ENCODE peak calls at places on chromosomes 12 and 14, in four cellular contexts. M is GM23338, L is SK-N-SH, O is GM23248. I is an unnamed sample.

GRCh38 chr14:75519826-75520692 is 2.2 kb upstream of the BATF start:
- DNase-seq in O (peak; percentile 51), L (no peak), M (no peak), I (no peak)

GRCh38 chr12:81992461-81992860 is 233.3 kb upstream of the PPFIA2 start:
- DNase-seq in O (peak; percentile 5), M (peak; percentile 56), L (peak; percentile 13), I (peak; percentile 26)

GRCh38 chr12:109291531-109292341 is 17.3 kb downstream of the FOXN4 start:
- DNase-seq in L (peak; percentile 95), O (peak; percentile 56), M (peak; percentile 92), I (peak; percentile 70)

GRCh38 chr12:124520258-124520657 is 47.2 kb downstream of the NCOR2 start:
- DNase-seq in L (no peak), O (peak; percentile 32), M (no peak), I (no peak)

GRCh38 chr12:78403136-78403535 is 461.4 kb upstream of the SYT1 start:
- DNase-seq in O (peak; percentile 67), M (no peak), L (peak; percentile 16), I (no peak)

GRCh38 chr14:91114079-91115065 is 499 bp downstream of the DGLUCY start:
- DNase-seq in M (peak; percentile 94), L (peak; percentile 29), O (peak; percentile 75), I (peak; percentile 75)

GRCh38 chr14:88706425-88706824 is 86.3 kb downstream of the EML5 start:
- DNase-seq in M (no peak), L (no peak), O (peak; percentile 67), I (no peak)

GRCh38 chr12:46944104-46944503 is 118.3 kb upstream of the SLC38A4 start:
- DNase-seq in L (no peak), O (peak; percentile 85), M (no peak), I (peak; percentile 47)

GRCh38 chr12:113325938-113326337 is 9.0 kb downstream of the SLC8B1 start:
- DNase-seq in O (peak; percentile 55), M (no peak), L (no peak), I (no peak)

GRCh38 chr12:132182206-132182710 is 38.0 kb downstream of the NOC4L start:
- DNase-seq in M (no peak), L (no peak), O (no peak), I (no peak)

GRCh38 chr14:66099451-66099850 is 386.7 kb upstream of the CCDC196 start:
- DNase-seq in M (no peak), O (no peak), L (no peak), I (no peak)

GRCh38 chr12:113359133-113359938 is 949 bp downstream of the PLBD2 start:
- DNase-seq in O (peak; percentile 52), M (no peak), L (no peak), I (no peak)

GRCh38 chr14:36254020-36254614 is 66.3 kb downstream of the MBIP start:
- DNase-seq in L (no peak), O (peak; percentile 35), M (peak; percentile 76), I (peak; percentile 30)

GRCh38 chr12:107449891-107450290 is 235.7 kb upstream of the PWP1 start:
- DNase-seq in L (no peak), O (peak; percentile 60), M (no peak), I (no peak)

GRCh38 chr14:64702493-64703392 is 1.5 kb upstream of the PLEKHG3 start:
- DNase-seq in L (no peak), M (peak; percentile 98), O (no peak), I (peak; percentile 84)

GRCh38 chr12:119679490-119679889 is 11.6 kb downstream of the PRKAB1 start:
- DNase-seq in L (no peak), M (no peak), O (no peak), I (no peak)

GRCh38 chr12:128047266-128048060 is 219.5 kb upstream of the TMEM132C start:
- DNase-seq in M (no peak), O (no peak), L (no peak), I (no peak)

GRCh38 chr14:92998957-92999356 is 76.0 kb downstream of the CHGA start:
- DNase-seq in O (no peak), M (no peak), L (no peak), I (no peak)

GRCh38 chr14:60645191-60645590 is 4.1 kb downstream of the SIX1 start:
- DNase-seq in O (peak; percentile 37), L (no peak), M (no peak), I (no peak)

GRCh38 chr12:124289634-124290600 is 5.0 kb upstream of the RFLNA start:
- DNase-seq in M (no peak), O (peak; percentile 85), L (peak; percentile 77), I (no peak)

GRCh38 chr14:72792051-72792788 is 101.7 kb downstream of the DPF3 start:
- DNase-seq in O (no peak), L (no peak), M (no peak), I (no peak)

GRCh38 chr12:45216297-45216982 is 545 bp downstream of the ANO6 start:
- DNase-seq in M (peak; percentile 84), L (peak; percentile 75), O (peak; percentile 73), I (peak; percentile 70)

GRCh38 chr12:2467447-2468195 is 327.1 kb upstream of the FKBP4 start:
- DNase-seq in O (no peak), L (no peak), M (no peak), I (no peak)

GRCh38 chr12:95663525-95663924 is 112.2 kb upstream of the USP44 start:
- DNase-seq in L (no peak), O (peak; percentile 24), M (no peak), I (no peak)
- TF ChIP-seq EZH2phosphoT487 in L (no peak), O (no peak), M (no peak), I (no peak)

DNA sequence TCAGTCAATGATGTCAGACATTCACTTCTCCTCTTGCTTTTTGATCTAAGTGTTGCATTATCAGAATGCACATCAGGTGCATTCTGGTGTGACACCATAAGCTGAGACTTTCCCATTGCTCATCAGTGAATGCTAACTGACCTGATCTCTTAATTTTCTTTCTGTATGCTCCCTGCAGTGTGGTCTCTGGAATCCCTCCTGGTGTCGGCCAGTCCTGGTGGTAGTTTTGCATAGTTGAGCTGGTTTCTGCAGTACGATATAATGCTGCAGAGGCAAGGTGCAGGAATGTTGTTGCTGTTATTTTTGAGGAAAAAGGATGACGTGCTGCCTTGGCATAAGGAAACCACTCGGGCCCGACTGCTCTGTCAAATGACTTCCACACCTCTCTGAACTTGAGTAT is 11.0 kb upstream of the SRP54 start:
- DNase-seq in L (no peak), O (no peak), M (no peak), I (no peak)
- H4K20me1 ChIP-seq in L (no peaks in the 10 kb centered on the region), O (no peaks in the 10 kb centered on the region), M (peaks cover 10% of the 10 kb centered on the region), I (peaks cover 3% of the 10 kb centered on the region)

GRCh38 chr12:106135075-106135474 is 3.7 kb downstream of the NUAK1 start:
- DNase-seq in L (no peak), M (no peak), O (no peak), I (no peak)

GRCh38 chr12:106131671-106132070 is 7.1 kb downstream of the NUAK1 start:
- DNase-seq in M (no peak), O (peak; percentile 42), L (peak; percentile 29), I (no peak)

GRCh38 chr12:106132175-106133135 is 6.3 kb downstream of the NUAK1 start:
- DNase-seq in O (no peak), M (no peak), L (no peak), I (no peak)

GRCh38 chr12:106134294-106134949 is 4.3 kb downstream of the NUAK1 start:
- DNase-seq in M (no peak), O (no peak), L (no peak), I (no peak)

GRCh38 chr12:106133136-106134087 is 5.3 kb downstream of the NUAK1 start:
- DNase-seq in O (peak; percentile 67), M (peak; percentile 92), L (no peak), I (no peak)
- TF ChIP-seq EZH2phosphoT487 in O (no peak), M (no peak), L (no peak), I (no peak)

DNA sequence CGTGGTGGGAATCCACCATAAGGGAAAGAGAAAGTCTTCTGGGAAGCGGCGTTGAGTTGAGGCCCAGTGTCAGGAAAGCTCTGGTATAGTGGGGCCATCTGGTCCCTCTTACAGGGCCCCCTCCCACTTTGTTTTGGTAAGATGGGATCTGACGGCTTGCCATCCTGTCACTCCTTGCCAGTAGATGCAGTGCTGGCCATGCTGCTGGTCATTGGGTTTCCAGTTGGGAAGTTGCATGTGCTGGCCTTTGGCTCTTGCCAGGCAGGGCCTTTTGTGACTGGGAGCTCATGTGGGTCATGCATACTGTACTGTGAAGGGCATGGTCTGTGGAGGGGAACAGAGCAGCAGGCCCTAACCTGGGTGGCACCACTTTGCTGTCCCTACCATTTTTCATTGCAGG is 3.8 kb downstream of the TRAF3 start:
- DNase-seq in O (no peak), L (no peak), M (no peak), I (no peak)
- H4K20me1 ChIP-seq in O (peaks cover 5% of the 10 kb centered on the region), L (peaks cover 70% of the 10 kb centered on the region), M (no peaks in the 10 kb centered on the region), I (peaks cover 3% of the 10 kb centered on the region)

GRCh38 chr12:79409562-79409961 is 281.2 kb downstream of the PAWR start:
- DNase-seq in O (peak; percentile 70), L (no peak), M (no peak), I (peak; percentile 6)
- TF ChIP-seq EZH2phosphoT487 in O (no peak), L (no peak), M (no peak), I (no peak)

GRCh38 chr14:53148612-53149202 is 4.4 kb downstream of the DDHD1 start:
- DNase-seq in L (no peak), O (peak; percentile 29), M (no peak), I (no peak)
- H4K20me1 ChIP-seq in L (no peaks in the 10 kb centered on the region), O (peaks cover 10% of the 10 kb centered on the region), M (peaks cover 28% of the 10 kb centered on the region), I (peaks cover 10% of the 10 kb centered on the region)

GRCh38 chr12:62227091-62227490 is 33.1 kb upstream of the USP15 start:
- DNase-seq in M (no peak), O (no peak), L (no peak), I (no peak)

GRCh38 chr12:62230652-62231051 is 29.6 kb upstream of the USP15 start:
- DNase-seq in L (no peak), M (no peak), O (no peak), I (no peak)

DNA sequence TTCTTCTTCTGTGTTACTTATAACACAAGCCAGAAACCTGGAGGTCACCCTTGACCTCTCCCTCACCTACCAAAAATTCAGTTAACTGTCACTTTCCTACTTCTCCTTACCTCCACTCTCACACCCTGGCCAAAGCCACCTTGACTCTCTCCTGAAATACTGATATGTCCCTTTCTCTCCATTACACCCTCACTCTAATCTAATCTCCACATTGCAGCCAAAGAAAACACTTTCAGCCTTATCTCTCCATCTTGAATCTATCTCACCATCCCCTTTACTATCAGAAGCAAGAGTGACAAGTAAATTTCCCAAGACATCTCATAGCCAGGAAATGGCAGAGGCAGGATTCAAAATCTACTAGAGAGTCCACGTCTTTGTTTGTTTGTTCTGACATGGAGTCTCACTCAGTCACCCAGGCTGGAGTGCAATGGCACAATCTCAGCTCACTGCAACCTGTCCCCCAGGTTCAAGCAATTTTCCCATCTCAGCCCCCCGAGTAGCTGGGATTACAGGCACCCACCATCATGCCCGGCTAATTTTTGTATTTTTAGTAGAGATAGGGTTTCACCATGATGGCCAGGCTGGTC is 28.0 kb upstream of the USP15 start:
- DNase-seq in L (no peak), M (no peak), O (no peak), I (no peak)
- TF ChIP-seq EZH2phosphoT487 in L (no peak), M (no peak), O (no peak), I (no peak)